ENCODE peak calls at places on chromosomes 6 and 20, in eight cellular contexts. L, J, O, C, K, G, S and A are unnamed samples.

GRCh38 chr6:51199733-51200132 is 381.1 kb downstream of the TFAP2B start:
- DNase-seq in L (no peak), J (no peak), O (no peak), C (no peak), K (no peak), G (no peak), S (no peak), A (no peak)

GRCh38 chr6:51273228-51273961 is 454.7 kb downstream of the TFAP2B start:
- DNase-seq in L (no peak), J (no peak), O (no peak), C (no peak), K (no peak), G (no peak), S (no peak), A (no peak)

GRCh38 chr20:48295445-48295903 is 510.2 kb upstream of the SULF2 start:
- DNase-seq in L (no peak), J (peak), O (no peak), C (peak), K (peak), G (peak), S (no peak), A (no peak)

GRCh38 chr6:121463087-121463486 is 27.6 kb downstream of the GJA1 start:
- DNase-seq in L (no peak), J (no peak), O (no peak), C (no peak), K (no peak), G (no peak), S (no peak), A (no peak)

GRCh38 chr20:5703542-5704215 is 46.5 kb upstream of the SHLD1 start:
- DNase-seq in L (no peak), J (no peak), O (no peak), C (peak), K (no peak), G (no peak), S (no peak), A (peak)

GRCh38 chr6:135521431-135521830 is 23.9 kb upstream of the AHI1 start:
- DNase-seq in L (no peak), J (peak), O (no peak), C (no peak), K (no peak), G (no peak), S (no peak), A (no peak)

GRCh38 chr6:116405663-116406329 is 35.0 kb downstream of the DSE start:
- DNase-seq in L (no peak), J (peak), O (no peak), C (no peak), K (no peak), G (peak), S (no peak), A (no peak)

GRCh38 chr20:50929299-50930138 is 1.7 kb downstream of the ADNP start:
- DNase-seq in L (peak), J (peak), O (peak), C (peak), K (peak), G (peak), S (peak), A (peak)

GRCh38 chr20:44548171-44548678 is 26.4 kb upstream of the SERINC3 start:
- DNase-seq in L (no peak), J (peak), O (no peak), C (no peak), K (no peak), G (no peak), S (no peak), A (no peak)

GRCh38 chr20:48776306-48776705 is 51.5 kb downstream of the PREX1 start:
- DNase-seq in L (no peak), J (peak), O (peak), C (no peak), K (no peak), G (peak), S (no peak), A (no peak)

GRCh38 chr6:158648682-158649131 is 1.1 kb upstream of the SYTL3 start:
- DNase-seq in L (no peak), J (peak), O (no peak), C (no peak), K (no peak), G (peak), S (no peak), A (no peak)